ENCODE peak calls at places on chromosomes 5 and 9, in nine cellular contexts. K is Panc1, N is tibial nerve, A is iPS DF 6.9, U is endothelial cell of umbilical vein, O is A549, R is cardiac muscle cell, Z is left ventricle myocardium inferior, C is GM23248. T is an unnamed sample.

GRCh38 chr9:19994296-19994695 is 205.5 kb upstream of the SLC24A2 start:
- DNase-seq in K (no peak), N (no peak), A (no peak), U (no peak), O (no peak), R (no peak), Z (no peak), C (peak; percentile 58), T (no peak)

GRCh38 chr9:32551491-32552049 is 557 bp upstream of the SMIM27 start:
- DNase-seq in K (no peak), N (peak; percentile 30), A (no peak), U (peak; percentile 65), O (peak; percentile 30), R (no peak), Z (no peak), C (peak; percentile 66), T (peak; percentile 32)

GRCh38 chr5:122119205-122119604 is 10.1 kb upstream of the ZNF474 start:
- DNase-seq in K (no peak), N (no peak), A (no peak), U (no peak), O (no peak), R (no peak), Z (no peak), C (no peak), T (no peak)

GRCh38 chr5:64838803-64839202 is 70.1 kb downstream of the CWC27 start:
- DNase-seq in K (no peak), N (no peak), A (no peak), U (peak; percentile 23), O (no peak), R (no peak), Z (no peak), C (peak; percentile 2), T (no peak)

GRCh38 chr5:17114715-17115599 is 102.5 kb upstream of the BASP1 start:
- DNase-seq in K (no peak), N (no peak), A (no peak), U (no peak), O (peak; percentile 36), R (no peak), Z (no peak), C (no peak), T (no peak)

GRCh38 chr5:52861368-52861767 is 73.7 kb downstream of the ITGA1 start:
- DNase-seq in K (no peak), N (no peak), A (no peak), U (no peak), O (no peak), R (no peak), Z (no peak), C (no peak), T (no peak)

GRCh38 chr5:142640316-142641005 is 45.4 kb downstream of the FGF1 start:
- DNase-seq in K (no peak), N (no peak), A (no peak), U (no peak), O (no peak), R (no peak), Z (no peak), C (no peak), T (no peak)

GRCh38 chr9:93963969-93964368 is 8.8 kb upstream of the BARX1 start:
- DNase-seq in K (no peak), N (no peak), A (no peak), U (no peak), O (no peak), R (no peak), Z (no peak), C (no peak), T (no peak)

GRCh38 chr5:8150791-8151190 is 281.8 kb downstream of the MTRR start:
- DNase-seq in K (no peak), N (no peak), A (no peak), U (no peak), O (no peak), R (no peak), Z (no peak), C (no peak), T (no peak)

GRCh38 chr5:44002381-44002901 is 386.8 kb downstream of the FGF10 start:
- DNase-seq in K (peak; percentile 81), N (no peak), A (no peak), U (no peak), O (peak; percentile 61), R (no peak), Z (no peak), C (peak; percentile 49), T (no peak)

GRCh38 chr5:141883184-141883947 is 5.2 kb upstream of the PCDH1 start:
- DNase-seq in K (no peak), N (no peak), A (no peak), U (peak; percentile 31), O (peak; percentile 19), R (peak; percentile 50), Z (peak; percentile 56), C (peak; percentile 63), T (no peak)

GRCh38 chr5:56264417-56265025 is 31.4 kb upstream of the ANKRD55 start:
- DNase-seq in K (no peak), N (no peak), A (peak; percentile 55), U (no peak), O (peak; percentile 71), R (peak; percentile 29), Z (no peak), C (peak; percentile 80), T (peak; percentile 43)

GRCh38 chr5:176360894-176361436 is 599 bp downstream of the KIAA1191 start:
- DNase-seq in K (no peak), N (peak; percentile 9), A (no peak), U (peak; percentile 39), O (no peak), R (peak; percentile 14), Z (no peak), C (peak; percentile 52), T (peak; percentile 20)

GRCh38 chr9:134206317-134207300 is 42.2 kb upstream of the RNU6ATAC start:
- DNase-seq in K (no peak), N (no peak), A (no peak), U (no peak), O (no peak), R (no peak), Z (no peak), C (no peak), T (no peak)

GRCh38 chr5:84058561-84058960 is 326.1 kb downstream of the EDIL3 start:
- DNase-seq in K (no peak), N (no peak), A (no peak), U (no peak), O (no peak), R (peak; percentile 15), Z (no peak), C (no peak), T (no peak)

GRCh38 chr9:130995399-130995941 is 13.5 kb upstream of the LAMC3 start:
- DNase-seq in K (no peak), N (peak; percentile 38), A (no peak), U (peak; percentile 18), O (peak; percentile 63), R (peak; percentile 69), Z (peak; percentile 31), C (peak; percentile 58), T (no peak)

GRCh38 chr9:3880851-3881250 is 355.1 kb upstream of the RFX3 start:
- DNase-seq in K (no peak), N (no peak), A (no peak), U (no peak), O (peak; percentile 17), R (peak; percentile 88), Z (no peak), C (peak; percentile 98), T (no peak)

GRCh38 chr9:137783521-137783920 is 94.1 kb upstream of the CACNA1B start:
- DNase-seq in K (no peak), N (no peak), A (no peak), U (no peak), O (no peak), R (no peak), Z (no peak), C (no peak), T (no peak)

DNA sequence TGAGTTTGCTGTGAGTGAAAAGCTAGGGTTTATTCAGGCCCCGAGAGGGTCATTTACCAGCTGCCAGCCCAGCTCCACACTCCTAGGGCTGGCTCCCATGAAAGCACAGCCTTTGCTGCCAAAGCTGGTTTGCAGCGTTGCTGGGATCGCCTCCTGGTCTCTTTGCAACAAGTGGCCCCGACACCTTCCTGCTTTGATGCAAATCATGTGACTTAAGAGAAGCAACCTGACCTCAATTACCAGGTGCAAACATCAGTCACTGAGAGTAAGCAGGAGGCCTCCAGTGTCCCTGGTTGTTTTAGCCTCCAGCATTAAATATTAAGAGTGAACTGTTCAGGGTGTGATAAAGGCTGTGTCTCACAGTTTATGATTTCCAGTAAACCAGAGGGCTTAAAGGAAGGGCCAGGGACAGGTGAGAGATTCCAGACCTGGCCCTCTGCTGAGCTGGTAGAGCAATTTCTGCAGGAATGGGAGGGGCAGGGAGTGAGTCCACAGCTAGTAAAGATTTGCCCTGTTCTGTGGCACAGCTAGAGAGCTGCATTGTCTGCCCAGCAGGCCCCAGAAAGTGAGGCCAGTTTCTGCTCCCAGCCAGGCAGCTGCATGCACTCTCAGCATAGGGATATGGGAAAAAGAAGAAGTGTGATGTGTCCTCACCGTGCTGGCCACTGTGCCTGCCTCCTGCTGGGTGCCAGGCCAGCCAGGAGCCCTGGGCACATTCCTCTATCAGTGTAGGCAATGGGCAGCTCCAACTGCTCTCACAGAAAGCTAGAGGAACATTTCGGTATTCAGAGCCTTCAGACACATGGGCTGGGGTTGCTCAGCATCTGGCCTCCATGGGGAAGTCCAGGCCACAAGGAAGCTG is 58.0 kb downstream of the SLC22A5 start:
- DNase-seq in K (no peak), N (no peak), A (no peak), U (no peak), O (no peak), R (no peak), Z (peak; percentile 47), C (peak; percentile 30), T (peak; percentile 93)
- H3K4me1 ChIP-seq in K (peaks cover 46% of the 10 kb centered on the region), N (peaks cover 94% of the 10 kb centered on the region), A (no peaks in the 10 kb centered on the region), U (peaks cover 28% of the 10 kb centered on the region), O (peaks cover 57% of the 10 kb centered on the region), R (peaks cover 19% of the 10 kb centered on the region), Z (peaks cover 99% of the 10 kb centered on the region), C (peaks cover 65% of the 10 kb centered on the region), T (peaks cover 65% of the 10 kb centered on the region)

GRCh38 chr9:136566899-136567298 is 21.1 kb upstream of the NOTCH1 start:
- DNase-seq in K (no peak), N (peak; percentile 66), A (no peak), U (peak; percentile 65), O (no peak), R (peak; percentile 59), Z (peak; percentile 66), C (peak; percentile 34), T (no peak)
- H3K27ac ChIP-seq in K (no peak overlapping the region), N (peak overlapping the region; percentile 76), A (no peak overlapping the region), U (no peak overlapping the region), O (peak overlapping the region; percentile 83), R (no peak overlapping the region), Z (peak overlapping the region; percentile 92), C (no peak overlapping the region), T (no peak overlapping the region)

GRCh38 chr9:34459356-34459755 is 751 bp downstream of the DNAI1 start:
- DNase-seq in K (no peak), N (no peak), A (no peak), U (no peak), O (no peak), R (no peak), Z (no peak), C (no peak), T (no peak)
- H3K4me1 ChIP-seq in K (peaks cover 14% of the 10 kb centered on the region), N (peaks cover 16% of the 10 kb centered on the region), A (peaks cover 3% of the 10 kb centered on the region), U (peaks cover 16% of the 10 kb centered on the region), O (peaks cover 25% of the 10 kb centered on the region), R (no peaks in the 10 kb centered on the region), Z (peaks cover 41% of the 10 kb centered on the region), C (peaks cover 28% of the 10 kb centered on the region), T (peaks cover 6% of the 10 kb centered on the region)

DNA sequence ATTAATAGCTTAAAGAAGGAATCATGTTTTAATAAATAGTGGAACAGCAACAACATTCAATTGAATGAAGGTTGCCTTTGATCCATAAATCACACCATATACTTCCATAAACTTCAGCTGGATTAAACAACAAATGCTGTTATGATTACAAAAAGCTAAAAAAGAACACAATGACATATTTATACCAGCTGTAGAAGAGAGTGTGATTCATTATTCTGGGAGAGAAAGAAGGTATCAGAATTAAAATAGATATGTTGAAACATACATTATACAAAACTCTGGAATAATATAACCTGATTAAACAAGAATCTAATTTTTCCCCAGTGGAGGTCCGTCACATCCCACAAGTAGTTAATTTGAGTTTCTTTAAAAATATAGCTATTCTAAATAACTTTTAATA is 7.5 kb upstream of the RECK start:
- DNase-seq in K (no peak), N (no peak), A (no peak), U (no peak), O (no peak), R (no peak), Z (no peak), C (peak; percentile 31), T (no peak)
- H3K27ac ChIP-seq in K (no peak overlapping the region), N (peak overlapping the region; percentile 75), A (no peak overlapping the region), U (no peak overlapping the region), O (no peak overlapping the region), R (no peak overlapping the region), Z (peak overlapping the region; percentile 23), C (peak overlapping the region; percentile 87), T (no peak overlapping the region)